ENCODE peak calls at places on chromosomes 4 and X, in ten cellular contexts. A is body of pancreas, R is A549, D is heart right ventricle, B is tibial nerve, C is adrenal gland, E is HCT116, X is spleen, I is choroid plexus epithelial cell, T is fibroblast of the aortic adventitia. M is an unnamed sample.

GRCh38 chrX:155065035-155065734 is 5.8 kb downstream of the CMC4 start:
- DNase-seq in B (no peak), I (peak), D (no peak), E (no peak), X (no peak), C (no peak), T (peak), A (no peak), R (no peak), M (no peak)

GRCh38 chr4:121283319-121283718 is 97.5 kb downstream of the QRFPR start:
- DNase-seq in R (no peak), I (no peak), C (no peak), B (no peak), A (no peak), E (no peak), X (no peak), T (no peak), D (no peak), M (no peak)

GRCh38 chr4:159175165-159175988 is 72.5 kb downstream of the RAPGEF2 start:
- DNase-seq in T (peak), E (peak), I (peak), R (peak), A (peak), D (peak), C (peak), B (peak), X (peak), M (peak)

GRCh38 chr4:162497564-162498167 is 333.9 kb upstream of the FSTL5 start:
- DNase-seq in E (peak), B (no peak), R (peak), A (no peak), I (peak), X (no peak), T (peak), D (no peak), C (no peak), M (no peak)

GRCh38 chr4:70725633-70726032 is 3.9 kb downstream of the RUFY3 start:
- DNase-seq in I (no peak), R (no peak), E (no peak), X (no peak), B (no peak), D (no peak), C (no peak), A (no peak), T (no peak), M (no peak)

GRCh38 chr4:185717018-185717726 is 94.8 kb downstream of the SORBS2 start:
- DNase-seq in C (peak), R (no peak), X (peak), B (no peak), E (no peak), D (peak), A (peak), T (no peak), I (no peak), M (no peak)

GRCh38 chr4:151139814-151140213 is 40.4 kb downstream of the RPS3A start:
- DNase-seq in D (no peak), A (no peak), T (no peak), X (no peak), E (no peak), C (no peak), R (no peak), B (no peak), I (no peak), M (no peak)

GRCh38 chr4:148632476-148632875 is 190.3 kb upstream of the NR3C2 start:
- DNase-seq in D (no peak), A (no peak), X (no peak), E (no peak), I (no peak), B (no peak), R (no peak), T (no peak), C (no peak), M (no peak)

GRCh38 chr4:7597281-7597680 is 162.6 kb upstream of the PSAPL1 start:
- DNase-seq in E (no peak), T (no peak), R (no peak), I (no peak), C (no peak), X (no peak), D (no peak), B (no peak), A (no peak), M (no peak)

GRCh38 chr4:176001171-176002006 is 64.3 kb upstream of the WDR17 start:
- DNase-seq in R (peak), T (peak), B (no peak), D (peak), I (peak), C (peak), E (peak), X (peak), A (peak), M (peak)

GRCh38 chr4:85938062-85938461 is 421.8 kb downstream of the MAPK10 start:
- DNase-seq in R (no peak), I (no peak), D (no peak), A (peak), E (no peak), X (no peak), B (no peak), C (no peak), T (no peak), M (no peak)

GRCh38 chr4:7328913-7329638 is 105.7 kb downstream of the PSAPL1 start:
- DNase-seq in R (peak), E (peak), T (peak), X (no peak), I (peak), D (peak), C (peak), B (no peak), A (no peak), M (no peak)

GRCh38 chr4:140740422-140740821 is 15.8 kb downstream of the TBC1D9 start:
- DNase-seq in E (no peak), C (no peak), X (no peak), A (no peak), I (no peak), R (no peak), T (no peak), D (no peak), B (no peak), M (no peak)

GRCh38 chrX:154490021-154490413 is 412 bp downstream of the SLC10A3 start:
- DNase-seq in I (peak), C (peak), X (no peak), E (no peak), D (no peak), R (peak), B (no peak), A (peak), T (peak), M (no peak)

GRCh38 chr4:128600410-128600809 is 209.1 kb upstream of the JADE1 start:
- DNase-seq in T (peak), C (no peak), X (no peak), A (peak), R (no peak), I (peak), D (no peak), E (no peak), B (peak), M (no peak)

GRCh38 chrX:97027384-97027922 is 143.7 kb downstream of the RPA4 start:
- DNase-seq in T (no peak), E (no peak), B (no peak), X (no peak), C (no peak), A (no peak), I (peak), R (no peak), D (no peak), M (no peak)

GRCh38 chr4:5033266-5033945 is 14.1 kb upstream of the CYTL1 start:
- DNase-seq in I (no peak), R (no peak), E (no peak), A (no peak), C (peak), X (peak), D (peak), B (no peak), T (peak), M (no peak)

GRCh38 chr4:150722908-150723362 is 141.0 kb downstream of the MAB21L2 start:
- DNase-seq in B (peak), I (peak), A (peak), C (peak), R (no peak), E (no peak), D (peak), X (no peak), T (peak), M (no peak)

GRCh38 chr4:123200417-123200945 is 196.1 kb upstream of the SPRY1 start:
- DNase-seq in I (no peak), R (no peak), E (no peak), D (no peak), X (no peak), A (no peak), T (peak), C (no peak), B (no peak), M (no peak)

GRCh38 chrX:123648028-123648810 is 84.6 kb downstream of the THOC2 start:
- DNase-seq in E (no peak), D (no peak), A (no peak), T (peak), I (peak), X (no peak), C (no peak), B (no peak), R (peak), M (no peak)

GRCh38 chrX:110853610-110854009 is 58.0 kb upstream of the CHRDL1 start:
- DNase-seq in A (peak), I (peak), D (peak), C (peak), B (peak), R (peak), X (no peak), T (peak), E (no peak), M (no peak)

GRCh38 chrX:41779058-41779564 is 55.1 kb downstream of the GPR82 start:
- DNase-seq in D (no peak), I (peak), X (no peak), T (peak), A (no peak), C (no peak), E (peak), R (peak), B (no peak), M (no peak)

DNA sequence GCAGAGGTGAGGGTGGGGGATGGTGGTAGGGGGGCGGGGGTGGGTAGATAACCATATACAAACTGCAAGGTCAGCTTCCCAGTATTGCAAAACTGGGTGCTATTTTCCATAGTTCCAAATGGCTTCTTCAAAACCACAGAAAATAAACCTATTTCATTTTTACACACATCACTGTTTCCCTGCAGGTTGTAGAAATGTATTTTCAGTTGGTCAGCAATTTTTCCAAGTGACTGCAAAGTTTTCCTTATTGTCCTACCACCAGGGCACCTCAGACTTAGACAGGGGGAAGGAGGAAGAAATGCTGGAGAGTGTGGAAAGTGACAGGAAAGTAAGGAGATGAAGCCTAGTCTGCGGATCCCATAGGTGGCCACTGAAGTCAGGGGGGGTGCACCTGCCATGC is 402.2 kb downstream of the HNRNPD start:
- DNase-seq in B (no peak), C (no peak), R (no peak), A (no peak), X (no peak), I (no peak), E (no peak), D (no peak), T (no peak), M (no peak)
- TF ChIP-seq CTCF in B (no peak), C (no peak), R (no peak), A (no peak), X (no peak), I (no peak), E (no peak), D (no peak), T (no peak), M (no peak)

DNA sequence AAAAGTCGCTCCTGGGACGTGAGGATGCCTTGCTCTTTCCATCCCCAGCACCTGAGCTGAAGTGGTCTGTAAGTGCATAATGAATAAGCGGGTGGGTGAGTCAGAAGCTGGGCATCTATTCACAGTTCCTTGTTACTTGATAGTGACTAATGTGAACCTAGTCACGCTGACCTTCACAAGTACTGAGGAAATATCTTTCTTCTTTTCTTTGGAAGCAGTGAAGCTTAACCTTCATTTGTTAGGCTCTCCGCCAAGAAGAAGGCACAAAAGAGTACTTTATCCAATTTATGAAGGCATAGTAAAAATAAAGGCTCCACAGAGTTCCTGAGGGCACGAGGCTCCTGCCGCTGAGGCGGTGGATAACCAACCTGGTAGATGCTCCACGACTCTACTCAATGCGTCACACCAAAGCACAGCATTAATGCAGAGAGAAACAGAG is 475.7 kb upstream of the SLIT2 start:
- DNase-seq in C (peak), I (peak), D (no peak), R (peak), E (peak), T (peak), X (no peak), A (no peak), B (no peak), M (no peak)
- H3K4me3 ChIP-seq in C (no peak), I (no peak), D (no peak), R (no peak), E (peak), T (no peak), X (no peak), A (no peak), B (no peak), M (no peak)

GRCh38 chrX:39602226-39602625 is 495.5 kb downstream of the BCOR start:
- DNase-seq in I (no peak), R (no peak), X (no peak), A (no peak), T (no peak), E (no peak), C (no peak), B (no peak), D (no peak), M (no peak)

GRCh38 chrX:39601193-39602085 is 496.3 kb downstream of the BCOR start:
- DNase-seq in A (no peak), X (no peak), R (no peak), D (no peak), T (no peak), E (no peak), C (no peak), I (no peak), B (no peak), M (no peak)

GRCh38 chrX:39603291-39603690 is 494.5 kb downstream of the BCOR start:
- DNase-seq in C (no peak), A (no peak), E (no peak), B (no peak), I (no peak), X (no peak), R (no peak), D (no peak), T (no peak), M (no peak)

GRCh38 chrX:39599339-39599738 is 498.4 kb downstream of the BCOR start:
- DNase-seq in B (no peak), R (no peak), A (no peak), E (no peak), I (no peak), D (no peak), X (no peak), C (no peak), T (no peak), M (no peak)

DNA sequence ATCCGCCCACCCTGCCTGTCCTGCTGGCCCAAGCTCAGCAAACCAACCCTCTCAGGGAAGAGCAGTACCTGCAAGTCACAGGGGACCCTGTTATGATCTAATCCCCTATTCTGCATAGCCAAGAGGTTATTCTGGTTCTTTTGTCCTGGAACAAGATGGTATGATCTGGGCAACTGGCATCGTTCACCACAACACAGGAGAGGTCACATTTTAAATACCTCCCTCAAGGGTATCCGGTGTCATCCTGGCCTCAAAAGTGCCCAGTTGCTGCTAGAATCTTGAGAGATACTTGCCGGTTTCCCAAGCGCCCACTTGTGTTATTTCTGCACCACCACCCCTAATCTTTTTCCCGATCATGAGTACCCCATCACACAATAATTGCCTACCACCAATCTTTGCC is 497.5 kb downstream of the BCOR start:
- DNase-seq in E (no peak), C (no peak), D (no peak), A (no peak), I (no peak), B (no peak), R (no peak), T (no peak), X (no peak), M (no peak)
- TF ChIP-seq CTCF in E (no peak), C (no peak), D (no peak), A (no peak), I (no peak), B (no peak), R (no peak), T (no peak), X (no peak), M (no peak)

GRCh38 chr4:106650701-106651100 is 282.1 kb upstream of the GIMD1 start:
- DNase-seq in E (no peak), D (no peak), I (peak), A (no peak), B (no peak), C (no peak), T (no peak), R (no peak), X (no peak), M (no peak)

GRCh38 chr4:106652095-106652494 is 283.5 kb upstream of the GIMD1 start:
- DNase-seq in E (no peak), A (no peak), X (no peak), I (no peak), T (no peak), C (no peak), B (no peak), R (no peak), D (no peak), M (no peak)

DNA sequence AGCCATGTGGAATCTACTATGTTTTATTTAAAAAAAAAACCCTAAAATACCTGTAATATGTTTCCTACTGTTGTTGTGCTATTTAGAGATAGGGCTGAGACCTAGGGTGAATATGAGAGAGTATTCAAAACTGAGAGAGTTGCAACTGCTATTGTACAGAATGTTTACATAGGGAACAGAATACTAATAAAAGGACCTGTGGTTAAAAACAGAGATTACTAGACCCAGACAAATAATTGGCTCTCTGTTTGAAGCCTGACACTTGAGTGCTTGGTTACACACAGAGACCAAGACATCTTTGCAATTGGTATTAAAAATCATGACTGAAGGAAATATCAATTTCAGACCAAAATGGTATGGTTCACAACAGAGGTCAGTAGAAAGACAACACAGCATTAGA is 278.9 kb upstream of the GIMD1 start:
- DNase-seq in C (no peak), B (no peak), R (no peak), D (no peak), A (no peak), X (no peak), E (no peak), I (no peak), T (no peak), M (no peak)
- H3K4me3 ChIP-seq in C (no peak), B (no peak), R (no peak), D (no peak), A (no peak), X (no peak), E (no peak), I (no peak), T (no peak), M (no peak)